ENCODE peak calls at places on chromosomes 5 and 9, in six cellular contexts. X is gastrocnemius medialis, P is thyroid gland, T is prostate gland, Z is testis, C is right lobe of liver. G is an unnamed sample.

GRCh38 chr5:168209987-168210386 is 81.5 kb upstream of the WWC1 start:
- DNase-seq in Z (no peak), T (no peak), C (no peak), P (no peak), X (no peak), G (no peak)

GRCh38 chr5:53343187-53343586 is 137.2 kb upstream of the FST start:
- DNase-seq in P (no peak), Z (no peak), X (no peak), T (no peak), C (no peak), G (no peak)

GRCh38 chr5:96873469-96873868 is 2.8 kb upstream of the ERAP2 start:
- DNase-seq in C (no peak), T (no peak), X (no peak), Z (no peak), P (no peak), G (no peak)

GRCh38 chr5:180088561-180088960 is 17.0 kb upstream of the RNF130 start:
- DNase-seq in P (no peak), C (no peak), X (no peak), T (no peak), Z (no peak), G (no peak)

GRCh38 chr5:144395704-144396103 is 225.0 kb downstream of the KCTD16 start:
- DNase-seq in T (no peak), Z (no peak), P (no peak), X (no peak), C (no peak), G (no peak)

GRCh38 chr5:107040907-107041306 is 629.8 kb downstream of the EFNA5 start:
- DNase-seq in T (no peak), C (no peak), X (no peak), P (no peak), Z (no peak), G (no peak)

GRCh38 chr9:136815422-136815782 is 7.7 kb downstream of the RABL6 start:
- DNase-seq in Z (no peak), X (no peak), P (no peak), C (no peak), T (no peak), G (no peak)

GRCh38 chr9:97766092-97766491 is 69.0 kb upstream of the XPA start:
- DNase-seq in C (no peak), Z (no peak), T (no peak), P (no peak), X (no peak), G (no peak)

GRCh38 chr5:131984945-131985665 is 26.4 kb downstream of the ACSL6 start:
- DNase-seq in T (no peak), Z (no peak), P (no peak), C (no peak), X (no peak), G (no peak)

GRCh38 chr5:150301901-150302300 is 804 bp downstream of the ARSI start:
- DNase-seq in X (no peak), Z (no peak), T (no peak), P (no peak), C (no peak), G (no peak)

GRCh38 chr9:88994820-88995180 is 3.5 kb downstream of the S1PR3 start:
- DNase-seq in C (no peak), X (no peak), P (no peak), T (no peak), Z (no peak), G (no peak)
- TF ChIP-seq POLR2A in C (no peak), X (no peak), P (no peak), T (no peak), Z (no peak), G (no peak)

DNA sequence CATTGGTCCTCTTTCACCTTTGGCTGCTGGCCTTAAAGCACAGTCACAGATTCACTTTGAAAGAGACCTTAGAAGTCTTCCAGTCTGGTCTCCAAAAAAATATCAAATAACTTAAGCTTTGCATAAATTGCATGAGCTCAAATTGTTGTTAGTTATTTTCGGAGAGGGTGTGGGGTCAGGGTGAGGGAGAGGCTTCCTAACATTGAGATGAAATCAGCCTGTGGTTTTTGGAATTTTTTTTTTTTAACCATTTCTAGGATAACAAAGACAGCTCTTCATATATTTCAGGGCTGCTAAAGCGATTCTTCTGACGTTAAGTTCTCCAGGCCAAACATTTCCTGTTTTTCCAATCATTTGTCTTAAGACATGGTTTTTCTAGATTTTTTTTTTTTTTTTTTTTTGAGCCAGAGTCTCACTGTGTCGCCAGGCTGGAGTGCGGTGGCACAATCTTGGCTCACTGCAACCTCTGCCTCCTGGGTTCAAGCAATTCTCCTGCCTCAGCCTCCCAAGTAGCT is 4.5 kb downstream of the OCLN start:
- DNase-seq in P (no peak), C (no peak), X (no peak), Z (no peak), T (no peak), G (no peak)
- H3K4me1 ChIP-seq in P (peaks cover 21% of the 10 kb centered on the region), C (no peaks in the 10 kb centered on the region), X (peaks cover 4% of the 10 kb centered on the region), Z (no peaks in the 10 kb centered on the region), T (no peaks in the 10 kb centered on the region), G (peaks cover 5% of the 10 kb centered on the region)

GRCh38 chr9:128201441-128202369 is 1.5 kb upstream of the DNM1 start:
- DNase-seq in T (no peak), X (no peak), P (no peak), Z (no peak), C (no peak), G (no peak)

GRCh38 chr9:128202648-128203023 is 543 bp upstream of the DNM1 start:
- DNase-seq in Z (no peak), C (no peak), X (no peak), P (no peak), T (no peak), G (no peak)

GRCh38 chr9:128203842-128204551 is 818 bp downstream of the DNM1 start:
- DNase-seq in X (no peak), Z (no peak), P (no peak), C (peak; percentile 35), T (no peak), G (peak; percentile 52)

GRCh38 chr9:128204858-128205257 is 1.7 kb downstream of the DNM1 start:
- DNase-seq in Z (no peak), T (no peak), X (no peak), P (no peak), C (peak; percentile 29), G (no peak)

DNA sequence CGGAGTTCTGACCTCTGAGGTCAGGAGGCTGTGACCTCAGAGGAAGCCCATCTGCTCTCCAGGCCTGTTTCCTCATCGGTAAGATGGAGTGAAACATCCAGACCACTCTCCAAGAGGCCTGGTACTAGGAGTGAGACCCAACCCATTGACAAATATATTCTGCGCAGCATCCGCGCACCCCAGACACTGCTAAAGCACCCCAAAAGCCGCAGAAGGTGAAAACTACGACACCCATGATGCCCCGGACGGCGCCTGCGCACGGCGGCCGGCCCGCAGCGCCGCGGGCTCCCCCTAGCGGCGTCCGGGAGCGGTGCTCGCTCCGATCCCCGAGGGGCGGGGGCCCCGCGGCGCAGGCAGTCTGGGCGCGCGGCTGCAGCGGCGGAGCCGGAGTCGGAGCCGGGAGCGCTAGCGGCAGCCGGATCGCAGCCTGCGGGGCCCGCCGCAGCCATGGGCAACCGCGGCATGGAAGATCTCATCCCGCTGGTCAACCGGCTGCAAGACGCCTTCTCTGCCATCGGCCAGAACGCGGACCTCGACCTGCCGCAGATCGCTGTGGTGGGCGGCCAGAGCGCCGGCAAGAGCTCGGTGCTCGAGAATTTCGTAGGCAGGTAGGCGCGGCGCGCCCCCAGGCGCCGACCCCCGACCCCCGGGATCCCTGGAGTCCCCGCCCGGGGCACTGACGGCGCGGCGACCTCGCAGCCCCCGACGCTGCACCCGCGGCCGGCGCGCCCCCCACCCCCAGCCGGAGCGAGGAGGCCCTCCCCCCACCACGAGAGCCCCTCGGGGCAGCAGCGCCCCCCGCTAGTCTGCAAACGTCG is at the start of gene DNM1:
- DNase-seq in Z (peak; percentile 52), T (peak; percentile 18), C (peak; percentile 70), P (peak; percentile 46), X (no peak), G (no peak)
- TF ChIP-seq POLR2A in Z (no peak), T (no peak), C (no peak), P (peak; percentile 29), X (no peak), G (peak; percentile 45)

DNA sequence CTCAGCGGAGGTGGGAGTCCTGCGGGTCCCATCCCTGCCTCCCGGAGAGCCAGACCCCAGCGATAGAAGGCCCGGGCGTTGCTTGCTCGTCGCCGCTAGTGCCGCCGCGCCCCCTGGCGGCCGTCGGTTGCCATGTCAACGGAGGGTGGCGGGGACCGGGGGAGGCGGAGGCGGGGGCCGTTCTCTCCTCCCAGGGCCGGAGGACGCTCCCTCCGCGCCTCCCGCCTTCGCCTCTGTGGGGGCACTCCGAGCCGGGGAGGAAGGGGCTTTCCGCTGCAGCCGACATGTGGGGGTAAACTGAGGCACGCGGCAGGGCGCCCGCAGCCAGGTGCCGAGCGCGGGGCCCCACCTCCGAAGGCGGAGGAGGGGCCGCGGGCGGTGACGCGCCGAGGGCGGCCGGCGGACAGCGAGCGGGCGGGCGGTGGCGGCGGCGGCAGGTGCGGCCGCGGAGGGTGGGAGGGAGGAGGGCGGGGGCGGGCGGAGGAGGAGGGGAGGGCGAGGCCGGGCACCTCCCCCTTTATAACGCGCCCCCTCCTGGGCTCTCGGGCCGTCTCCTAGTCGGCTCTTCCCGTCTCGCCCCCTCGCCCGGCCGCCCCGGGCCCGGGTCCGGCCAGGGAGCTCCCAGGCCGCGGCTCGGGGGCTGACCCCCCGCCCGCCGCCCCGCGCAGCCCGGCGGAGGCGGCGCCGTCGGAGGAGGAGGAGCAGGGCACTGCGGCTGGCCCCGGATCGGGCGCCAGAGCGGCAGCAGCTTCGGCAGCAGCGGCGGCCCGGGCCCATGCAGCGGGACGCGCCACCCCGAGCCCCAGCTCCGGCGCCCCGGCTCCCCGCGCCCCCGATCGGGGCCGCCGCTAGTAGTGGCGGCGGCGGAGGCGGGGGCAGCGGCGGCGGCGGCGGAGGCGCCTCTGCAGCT is 556 bp upstream of the CDK9 start:
- DNase-seq in X (peak; percentile 73), T (peak; percentile 82), Z (peak; percentile 87), P (peak; percentile 83), C (peak; percentile 92), G (peak; percentile 89)
- H3K4me1 ChIP-seq in X (peaks cover 7% of the 10 kb centered on the region), T (peaks cover 8% of the 10 kb centered on the region), Z (peaks cover 46% of the 10 kb centered on the region), P (peaks cover 34% of the 10 kb centered on the region), C (no peaks in the 10 kb centered on the region), G (peaks cover 11% of the 10 kb centered on the region)

G was measured in uterus.